ENCODE peak calls at places on chromosomes 4 and X, in five cellular contexts. N, F, C, T and A are unnamed samples.

GRCh38 chrX:128619490-128619889 is 567.3 kb upstream of the ACTRT1 start:
- DNase-seq in C (no peak), N (no peak), F (no peak), T (no peak), A (no peak)

GRCh38 chr4:159048166-159048886 is 54.6 kb upstream of the RAPGEF2 start:
- DNase-seq in T (peak), F (peak), N (peak), C (peak), A (peak)

GRCh38 chr4:80611366-80611765 is 275.8 kb downstream of the CFAP299 start:
- DNase-seq in N (no peak), F (no peak), T (no peak), C (no peak), A (no peak)

GRCh38 chrX:148298737-148299136 is 201.7 kb upstream of the AFF2 start:
- DNase-seq in N (no peak), F (no peak), C (no peak), T (no peak), A (no peak)

GRCh38 chr4:186347743-186348142 is 81.8 kb downstream of the F11 start:
- DNase-seq in T (no peak), C (no peak), N (no peak), F (peak), A (no peak)

GRCh38 chr4:56828784-56829535 is 7.5 kb upstream of the SPINK2 start:
- DNase-seq in T (no peak), C (no peak), F (no peak), N (no peak), A (peak)

GRCh38 chr4:91961504-91961903 is 342.3 kb upstream of the GRID2 start:
- DNase-seq in N (no peak), T (no peak), F (no peak), C (no peak), A (no peak)

GRCh38 chrX:17036172-17036961 is 89.9 kb downstream of the REPS2 start:
- DNase-seq in N (no peak), F (no peak), C (no peak), T (no peak), A (no peak)

GRCh38 chrX:65821721-65822496 is 154.5 kb downstream of the MSN start:
- DNase-seq in T (no peak), C (no peak), F (no peak), N (peak), A (no peak)

GRCh38 chr4:102285831-102286230 is 59.5 kb downstream of the SLC39A8 start:
- DNase-seq in N (no peak), F (no peak), T (no peak), C (no peak), A (no peak)

GRCh38 chrX:15447985-15448639 is 45.0 kb downstream of the PIR start:
- DNase-seq in F (no peak), C (no peak), N (no peak), T (no peak), A (no peak)

GRCh38 chr4:109574931-109575804 is 15.1 kb downstream of the MCUB start:
- DNase-seq in C (no peak), F (no peak), T (no peak), N (no peak), A (no peak)

GRCh38 chr4:172096771-172097170 is 283.6 kb downstream of the GALNTL6 start:
- DNase-seq in T (no peak), F (no peak), C (no peak), N (no peak), A (no peak)

GRCh38 chr4:87978656-87979055 is 3.1 kb downstream of the SPP1 start:
- DNase-seq in T (no peak), C (no peak), N (no peak), F (no peak), A (peak)

GRCh38 chrX:72026341-72027023 is 105.2 kb downstream of the RTL5 start:
- DNase-seq in N (no peak), T (no peak), C (peak), F (no peak), A (no peak)

GRCh38 chrX:16251782-16252181 is 84.5 kb downstream of the MAGEB17 start:
- DNase-seq in C (no peak), F (no peak), T (no peak), N (no peak), A (no peak)

GRCh38 chr4:122588453-122589238 is 32.2 kb downstream of the IL21 start:
- DNase-seq in N (no peak), F (no peak), C (no peak), T (no peak), A (peak)

GRCh38 chrX:44462851-44463250 is 79.8 kb downstream of the FUNDC1 start:
- DNase-seq in T (no peak), F (no peak), C (no peak), N (no peak), A (peak)

GRCh38 chr4:147548251-147548650 is 67.4 kb downstream of the EDNRA start:
- DNase-seq in C (no peak), T (no peak), N (no peak), F (no peak), A (no peak)

GRCh38 chrX:110341189-110342035 is 17.2 kb upstream of the RTL9 start:
- DNase-seq in F (no peak), C (no peak), N (no peak), T (no peak), A (peak)

GRCh38 chr4:71120831-71121524 is 127.5 kb downstream of the DCK start:
- DNase-seq in N (no peak), F (no peak), C (no peak), T (no peak), A (no peak)

GRCh38 chrX:16239211-16239610 is 71.9 kb downstream of the MAGEB17 start:
- DNase-seq in F (no peak), N (no peak), C (no peak), T (peak), A (peak)

GRCh38 chr4:173246719-173247118 is 78.1 kb downstream of the GALNT7 start:
- DNase-seq in C (no peak), F (no peak), N (no peak), T (no peak), A (no peak)

GRCh38 chr4:88514557-88515511 is 8.7 kb downstream of the PYURF start:
- DNase-seq in F (no peak), N (no peak), T (no peak), C (no peak), A (no peak)

GRCh38 chr4:118798658-118799057 is 37.3 kb downstream of the SEC24D start:
- DNase-seq in N (no peak), C (peak), F (no peak), T (peak), A (no peak)

GRCh38 chr4:146029939-146030710 is 91.5 kb upstream of the ZNF827 start:
- DNase-seq in T (no peak), N (no peak), F (no peak), C (peak), A (no peak)

GRCh38 chr4:176794651-176795050 is 1.9 kb upstream of the VEGFC start:
- DNase-seq in N (no peak), F (no peak), T (no peak), C (no peak), A (no peak)
- H3K27ac ChIP-seq in N (no peak), F (no peak), T (peak), C (no peak), A (peak)

DNA sequence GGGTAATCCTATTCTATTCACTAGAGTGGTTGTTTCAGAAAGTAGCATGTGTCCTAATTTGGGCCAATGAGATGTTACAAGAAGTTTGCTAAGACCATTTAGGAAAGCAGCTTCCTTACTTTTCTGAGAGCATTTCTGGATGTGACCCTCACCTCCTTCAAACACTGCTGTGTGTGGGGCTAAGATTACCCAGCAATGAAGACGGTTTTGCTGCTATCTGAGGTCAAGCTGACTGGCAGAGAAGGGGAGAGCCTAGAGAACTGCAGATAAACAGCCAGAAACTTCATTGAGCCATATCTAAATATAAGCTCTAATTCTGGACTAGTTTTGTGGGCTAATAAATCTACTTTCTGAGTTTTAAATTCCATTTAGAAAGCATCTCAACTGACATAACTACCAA is 36.4 kb downstream of the ZAR1 start:
- DNase-seq in T (no peak), F (no peak), C (no peak), N (no peak), A (no peak)
- H3K27ac ChIP-seq in T (no peak), F (no peak), C (no peak), N (no peak), A (no peak)

DNA sequence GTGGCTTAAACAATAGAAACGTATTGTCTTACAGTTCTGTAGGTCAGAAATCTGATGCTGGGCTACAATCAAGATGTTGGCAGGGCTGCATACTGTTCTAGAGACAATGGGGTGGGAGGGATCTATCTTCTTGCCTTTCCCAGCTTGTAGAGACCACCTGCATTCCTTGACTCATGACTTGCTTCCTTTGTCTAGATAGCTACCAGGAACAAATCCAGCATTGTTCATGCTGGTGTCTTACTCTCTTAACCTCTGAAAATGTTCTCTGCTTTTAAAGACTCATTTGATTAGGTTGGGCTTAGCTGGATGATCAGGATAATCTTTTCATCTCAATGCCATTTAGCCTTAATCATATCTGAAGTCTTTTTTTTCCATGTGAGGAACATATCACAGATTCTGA is 169.0 kb downstream of the ZNF330 start:
- DNase-seq in T (no peak), C (no peak), N (no peak), F (no peak), A (no peak)
- H3K27ac ChIP-seq in T (no peak), C (no peak), N (no peak), F (no peak), A (no peak)

GRCh38 chr4:52957220-52957686 is 95.1 kb downstream of the RASL11B start:
- DNase-seq in F (no peak), N (no peak), T (no peak), C (no peak), A (no peak)
- H3K27ac ChIP-seq in F (no peak), N (no peak), T (no peak), C (no peak), A (no peak)

DNA sequence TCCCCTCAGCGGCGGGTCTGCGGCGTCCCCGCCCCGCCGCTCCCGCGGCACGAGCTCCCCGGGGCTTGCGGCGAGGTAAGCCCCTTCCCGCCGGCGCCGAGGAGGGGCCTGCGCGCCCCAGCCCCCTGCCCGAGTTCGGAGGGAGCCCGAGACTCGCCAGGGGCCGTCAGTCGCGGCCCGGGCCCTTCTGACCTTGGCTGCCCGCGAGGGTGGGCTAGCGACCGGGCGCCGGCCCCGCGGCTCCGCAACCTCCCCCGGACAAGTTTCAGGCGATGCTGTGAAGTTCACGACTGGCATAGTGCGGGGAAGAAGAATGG is 554 bp downstream of the CDKL5 start:
- DNase-seq in N (no peak), F (peak), C (no peak), T (no peak), A (no peak)
- H3K27ac ChIP-seq in N (peak), F (peak), C (no peak), T (peak), A (no peak)

GRCh38 chrX:28843817-28844216 is 256.6 kb downstream of the IL1RAPL1 start:
- DNase-seq in N (no peak), F (no peak), T (no peak), C (peak), A (no peak)
- H3K27ac ChIP-seq in N (no peak), F (no peak), T (no peak), C (no peak), A (no peak)

GRCh38 chr4:37767546-37767945 is 58.9 kb upstream of the PGM2 start:
- DNase-seq in C (no peak), N (peak), F (peak), T (no peak), A (peak)

GRCh38 chr4:37769590-37769989 is 56.9 kb upstream of the PGM2 start:
- DNase-seq in N (no peak), F (peak), C (no peak), T (no peak), A (no peak)

GRCh38 chr4:37770016-37770415 is 56.5 kb upstream of the PGM2 start:
- DNase-seq in C (no peak), F (no peak), T (no peak), N (no peak), A (peak)

GRCh38 chr4:37765741-37766140 is 60.7 kb upstream of the PGM2 start:
- DNase-seq in C (no peak), N (no peak), F (no peak), T (no peak), A (no peak)

GRCh38 chr4:37767019-37767418 is 59.5 kb upstream of the PGM2 start:
- DNase-seq in N (no peak), F (no peak), C (no peak), T (no peak), A (no peak)
- H3K27ac ChIP-seq in N (no peak), F (no peak), C (no peak), T (no peak), A (no peak)

GRCh38 chrX:54714424-54714823 is 83.6 kb downstream of the ITIH6 start:
- DNase-seq in N (no peak), T (no peak), F (no peak), C (no peak), A (no peak)
- H3K27ac ChIP-seq in N (no peak), T (no peak), F (no peak), C (no peak), A (no peak)

GRCh38 chrX:20091499-20091898 is 25.2 kb downstream of the MAP7D2 start:
- DNase-seq in F (no peak), T (no peak), N (no peak), C (no peak), A (no peak)
- H3K27ac ChIP-seq in F (no peak), T (no peak), N (no peak), C (no peak), A (no peak)

GRCh38 chr4:17322514-17322913 is 189.4 kb downstream of the QDPR start:
- DNase-seq in C (no peak), N (no peak), T (no peak), F (no peak), A (no peak)

GRCh38 chr4:17326756-17327155 is 185.1 kb downstream of the QDPR start:
- DNase-seq in F (no peak), T (no peak), C (no peak), N (no peak), A (no peak)

GRCh38 chr4:17325098-17325497 is 186.8 kb downstream of the QDPR start:
- DNase-seq in N (no peak), C (no peak), T (no peak), F (no peak), A (no peak)

GRCh38 chr4:17323619-17324400 is 188.1 kb downstream of the QDPR start:
- DNase-seq in N (no peak), F (no peak), C (no peak), T (no peak), A (no peak)

DNA sequence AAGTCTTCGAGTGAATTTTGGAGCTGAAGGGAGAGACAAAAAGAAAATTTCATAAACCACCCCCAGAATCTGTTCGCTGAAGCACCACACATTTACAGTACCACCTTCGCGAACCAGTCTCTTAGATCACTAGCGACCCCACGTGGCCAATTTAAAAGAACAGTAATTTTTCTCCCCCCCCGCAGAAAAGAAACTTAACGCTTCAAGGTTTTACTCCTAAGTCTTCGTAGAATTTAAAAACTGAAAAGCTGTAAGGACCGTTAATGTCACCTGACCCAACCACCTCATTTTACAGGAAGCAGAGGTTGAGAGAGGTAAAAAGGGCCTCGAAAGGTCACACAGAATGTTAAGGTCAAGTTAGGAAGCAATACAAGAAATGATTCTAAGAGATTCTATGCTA is 187.5 kb downstream of the QDPR start:
- DNase-seq in N (peak), T (no peak), C (peak), F (no peak), A (peak)
- H3K27ac ChIP-seq in N (peak), T (no peak), C (no peak), F (no peak), A (no peak)